ENCODE peak calls at places on chromosome 19, in six cellular contexts. B, Q, L, D, A and S are unnamed samples.

GRCh38 chr19:38658462-38659306 is 11.2 kb downstream of the ACTN4 start:
- DNase-seq in L (no peak), D (peak), Q (no peak), A (peak), B (peak), S (peak)

GRCh38 chr19:1862424-1863307 is 713 bp downstream of the KLF16 start:
- DNase-seq in Q (peak), A (no peak), B (no peak), L (no peak), D (peak), S (no peak)

GRCh38 chr19:13796301-13797057 is 1.2 kb downstream of the ZSWIM4 start:
- DNase-seq in Q (peak), B (peak), L (peak), A (peak), D (no peak), S (peak)

GRCh38 chr19:6903446-6903845 is 16.1 kb downstream of the ADGRE1 start:
- DNase-seq in L (no peak), B (no peak), D (no peak), A (no peak), Q (no peak), S (no peak)

GRCh38 chr19:53037101-53038097 is 7.1 kb upstream of the ERVV-2 start:
- DNase-seq in L (no peak), B (no peak), A (peak), Q (peak), D (peak), S (peak)

GRCh38 chr19:5727453-5728050 is 7.1 kb downstream of the CATSPERD start:
- DNase-seq in Q (no peak), L (no peak), D (no peak), B (no peak), A (no peak), S (no peak)

GRCh38 chr19:55369651-55370304 is 485 bp downstream of the IL11 start:
- DNase-seq in Q (peak), A (peak), L (no peak), D (peak), B (no peak), S (peak)

GRCh38 chr19:12913011-12913561 is 6.0 kb downstream of the SYCE2 start:
- DNase-seq in B (peak), Q (peak), D (peak), L (peak), A (peak), S (peak)

GRCh38 chr19:52200044-52200443 is 10.2 kb downstream of the PPP2R1A start:
- DNase-seq in A (peak), L (peak), D (no peak), B (no peak), Q (no peak), S (peak)

GRCh38 chr19:28184997-28185396 is 1028.0 kb downstream of the UQCRFS1 start:
- DNase-seq in Q (no peak), L (no peak), B (peak), D (no peak), A (peak), S (no peak)

GRCh38 chr19:47021536-47022139 is 2.0 kb downstream of the NPAS1 start:
- DNase-seq in L (no peak), B (no peak), A (no peak), D (no peak), Q (peak), S (no peak)

GRCh38 chr19:6522712-6523111 is 8.1 kb upstream of the TNFSF9 start:
- DNase-seq in B (no peak), A (no peak), D (no peak), L (no peak), Q (no peak), S (no peak)

GRCh38 chr19:18785179-18786124 is 5.7 kb downstream of the COMP start:
- DNase-seq in B (no peak), A (peak), L (peak), Q (peak), D (peak), S (peak)

GRCh38 chr19:50500753-50501151 is 10.2 kb downstream of the JOSD2 start:
- DNase-seq in D (peak), B (no peak), L (no peak), Q (peak), A (no peak), S (no peak)

GRCh38 chr19:50501186-50501567 is 9.8 kb downstream of the JOSD2 start:
- DNase-seq in L (no peak), B (no peak), D (peak), A (no peak), Q (peak), S (no peak)

GRCh38 chr19:50501568-50502475 is 9.2 kb downstream of the JOSD2 start:
- DNase-seq in B (no peak), L (no peak), A (no peak), D (peak), Q (peak), S (no peak)

GRCh38 chr19:50498219-50499056 is 12.6 kb downstream of the JOSD2 start:
- DNase-seq in B (no peak), L (no peak), D (no peak), A (no peak), Q (no peak), S (no peak)

DNA sequence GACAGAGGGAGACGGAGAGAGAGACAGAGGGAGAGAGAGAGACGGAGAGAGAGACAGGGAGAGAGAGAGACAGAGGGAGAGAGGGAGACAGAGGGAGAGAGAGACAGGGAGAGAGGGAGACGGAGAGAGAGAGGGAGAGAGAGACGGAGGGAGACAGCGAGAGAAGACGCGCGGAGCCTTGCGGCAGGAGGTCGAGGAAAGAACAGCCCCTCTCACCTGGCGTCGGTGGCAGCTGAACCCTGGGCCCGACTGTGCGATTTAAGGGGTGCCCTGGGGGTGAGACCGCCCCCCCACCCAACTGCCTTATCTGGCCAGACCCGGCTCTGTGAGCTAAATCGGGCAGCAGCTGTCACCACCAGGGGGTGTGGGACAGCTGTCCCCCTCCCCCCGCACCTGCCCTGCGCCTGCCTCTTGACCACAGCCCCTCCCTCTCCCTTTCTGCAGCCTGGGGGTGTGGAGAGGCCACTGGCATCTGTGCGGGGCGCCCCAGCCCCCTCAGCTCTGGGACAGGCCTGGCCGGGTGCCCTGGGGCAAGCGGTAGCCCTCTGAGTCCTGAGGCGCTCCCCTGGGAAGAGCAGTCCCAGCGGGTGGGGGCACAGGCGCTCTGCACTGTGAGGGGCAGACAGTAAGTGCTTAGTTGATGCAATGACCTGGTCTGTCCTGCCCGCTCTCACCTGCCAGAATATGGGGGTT is 10.8 kb downstream of the JOSD2 start:
- DNase-seq in B (no peak), L (no peak), Q (peak), D (peak), A (no peak), S (no peak)
- TF ChIP-seq CTCF in B (peak), L (peak), Q (no peak), D (peak), A (no peak), S (peak)

GRCh38 chr19:56663931-56664500 is 7.5 kb downstream of the ZNF835 start:
- DNase-seq in B (no peak), L (no peak), Q (no peak), D (no peak), A (no peak), S (no peak)

GRCh38 chr19:56664511-56664910 is 7.0 kb downstream of the ZNF835 start:
- DNase-seq in A (no peak), B (no peak), Q (no peak), D (no peak), L (no peak), S (no peak)

GRCh38 chr19:56661248-56661647 is 10.3 kb downstream of the ZNF835 start:
- DNase-seq in B (no peak), D (no peak), L (no peak), Q (no peak), A (no peak), S (no peak)

GRCh38 chr19:56660381-56661105 is 11.0 kb downstream of the ZNF835 start:
- DNase-seq in A (no peak), Q (no peak), D (no peak), B (no peak), L (no peak), S (no peak)
- H3K4me3 ChIP-seq in A (no peak), Q (no peak), D (no peak), B (no peak), L (peak), S (no peak)

GRCh38 chr19:44904426-44904994 is 1.1 kb upstream of the APOE start:
- DNase-seq in B (no peak), D (no peak), A (no peak), Q (no peak), L (no peak), S (no peak)
- TF ChIP-seq CTCF in B (peak), D (peak), A (peak), Q (no peak), L (no peak), S (peak)

GRCh38 chr19:49913720-49914119 is 15.3 kb upstream of the ATF5 start:
- DNase-seq in B (no peak), Q (no peak), D (no peak), A (no peak), L (no peak), S (no peak)

GRCh38 chr19:49911381-49912145 is 14.9 kb upstream of the IL4I1 start:
- DNase-seq in A (no peak), Q (no peak), D (no peak), B (no peak), L (no peak), S (peak)

GRCh38 chr19:49910179-49910578 is 13.5 kb upstream of the IL4I1 start:
- DNase-seq in L (no peak), B (no peak), D (no peak), A (no peak), Q (no peak), S (no peak)

GRCh38 chr19:49915271-49915670 is 13.7 kb upstream of the ATF5 start:
- DNase-seq in B (no peak), D (no peak), A (no peak), L (no peak), Q (no peak), S (no peak)

GRCh38 chr19:49912965-49913685 is 15.9 kb upstream of the ATF5 start:
- DNase-seq in L (no peak), D (no peak), B (no peak), Q (no peak), A (no peak), S (peak)
- H3K4me3 ChIP-seq in L (no peak), D (no peak), B (no peak), Q (no peak), A (no peak), S (no peak)